ENCODE peak calls at places on chromosomes 1 and 21, in seven cellular contexts. One of them, this sample, is unnamed.

GRCh38 chr1:101112051-101112770 is 86.6 kb upstream of the DPH5 start:
- DNase-seq in cerebellar cortex: peak; percentile 12
- DNase-seq in Daoy: no peak
- DNase-seq in ELF-1: no peak
- DNase-seq in NCI-H2171 treated with DMSO at 0.1 percent for 48 hours: peak; percentile 77
- DNase-seq in mesendoderm: no peak
- DNase-seq in activated gamma-delta T cell treated with anti-CD3 and anti-CD28 coated beads, Interleukin-2, amount 50 U/mL, for 16 hours: peak; percentile 55
- DNase-seq in this sample: no peak

GRCh38 chr1:92410706-92411105 is 76.0 kb downstream of the GFI1 start:
- DNase-seq in cerebellar cortex: no peak
- DNase-seq in Daoy: no peak
- DNase-seq in ELF-1: no peak
- DNase-seq in NCI-H2171 treated with DMSO at 0.1 percent for 48 hours: no peak
- DNase-seq in mesendoderm: peak; percentile 19
- DNase-seq in activated gamma-delta T cell treated with anti-CD3 and anti-CD28 coated beads, Interleukin-2, amount 50 U/mL, for 16 hours: no peak
- DNase-seq in this sample: no peak

GRCh38 chr1:167997037-167997575 is 60.2 kb upstream of the MPC2 start:
- DNase-seq in cerebellar cortex: no peak
- DNase-seq in Daoy: no peak
- DNase-seq in ELF-1: no peak
- DNase-seq in NCI-H2171 treated with DMSO at 0.1 percent for 48 hours: no peak
- DNase-seq in mesendoderm: no peak
- DNase-seq in activated gamma-delta T cell treated with anti-CD3 and anti-CD28 coated beads, Interleukin-2, amount 50 U/mL, for 16 hours: no peak
- DNase-seq in this sample: no peak

GRCh38 chr1:17434591-17434990 is 4.9 kb downstream of the RCC2 start:
- DNase-seq in cerebellar cortex: no peak
- DNase-seq in Daoy: no peak
- DNase-seq in ELF-1: peak; percentile 56
- DNase-seq in NCI-H2171 treated with DMSO at 0.1 percent for 48 hours: no peak
- DNase-seq in mesendoderm: peak; percentile 80
- DNase-seq in activated gamma-delta T cell treated with anti-CD3 and anti-CD28 coated beads, Interleukin-2, amount 50 U/mL, for 16 hours: no peak
- DNase-seq in this sample: no peak

GRCh38 chr1:219945795-219946194 is 17.4 kb upstream of the SLC30A10 start:
- DNase-seq in cerebellar cortex: no peak
- DNase-seq in Daoy: no peak
- DNase-seq in ELF-1: no peak
- DNase-seq in NCI-H2171 treated with DMSO at 0.1 percent for 48 hours: no peak
- DNase-seq in mesendoderm: no peak
- DNase-seq in activated gamma-delta T cell treated with anti-CD3 and anti-CD28 coated beads, Interleukin-2, amount 50 U/mL, for 16 hours: no peak
- DNase-seq in this sample: no peak

GRCh38 chr1:119611701-119612113 is 36.4 kb downstream of the ZNF697 start:
- DNase-seq in cerebellar cortex: peak; percentile 54
- DNase-seq in Daoy: peak; percentile 77
- DNase-seq in ELF-1: peak; percentile 92
- DNase-seq in NCI-H2171 treated with DMSO at 0.1 percent for 48 hours: peak; percentile 57
- DNase-seq in mesendoderm: peak; percentile 82
- DNase-seq in activated gamma-delta T cell treated with anti-CD3 and anti-CD28 coated beads, Interleukin-2, amount 50 U/mL, for 16 hours: peak; percentile 15
- DNase-seq in this sample: peak; percentile 63

GRCh38 chr1:64513557-64513956 is 43.6 kb downstream of the CACHD1 start:
- DNase-seq in cerebellar cortex: no peak
- DNase-seq in Daoy: no peak
- DNase-seq in ELF-1: no peak
- DNase-seq in NCI-H2171 treated with DMSO at 0.1 percent for 48 hours: no peak
- DNase-seq in mesendoderm: no peak
- DNase-seq in activated gamma-delta T cell treated with anti-CD3 and anti-CD28 coated beads, Interleukin-2, amount 50 U/mL, for 16 hours: no peak
- DNase-seq in this sample: peak; percentile 58

GRCh38 chr21:42411197-42411869 is 7.6 kb downstream of the UBASH3A start:
- DNase-seq in cerebellar cortex: peak; percentile 8
- DNase-seq in Daoy: peak; percentile 54
- DNase-seq in ELF-1: no peak
- DNase-seq in NCI-H2171 treated with DMSO at 0.1 percent for 48 hours: no peak
- DNase-seq in mesendoderm: peak; percentile 64
- DNase-seq in activated gamma-delta T cell treated with anti-CD3 and anti-CD28 coated beads, Interleukin-2, amount 50 U/mL, for 16 hours: no peak
- DNase-seq in this sample: peak; percentile 61

GRCh38 chr1:67429011-67429527 is 1.1 kb downstream of the SERBP1 start:
- DNase-seq in cerebellar cortex: no peak
- DNase-seq in Daoy: peak; percentile 41
- DNase-seq in ELF-1: peak; percentile 19
- DNase-seq in NCI-H2171 treated with DMSO at 0.1 percent for 48 hours: peak; percentile 19
- DNase-seq in mesendoderm: no peak
- DNase-seq in activated gamma-delta T cell treated with anti-CD3 and anti-CD28 coated beads, Interleukin-2, amount 50 U/mL, for 16 hours: peak; percentile 17
- DNase-seq in this sample: peak; percentile 57

GRCh38 chr1:207030522-207031009 is 2.0 kb downstream of the C1orf116 start:
- DNase-seq in cerebellar cortex: no peak
- DNase-seq in Daoy: no peak
- DNase-seq in ELF-1: no peak
- DNase-seq in NCI-H2171 treated with DMSO at 0.1 percent for 48 hours: no peak
- DNase-seq in mesendoderm: peak; percentile 53
- DNase-seq in activated gamma-delta T cell treated with anti-CD3 and anti-CD28 coated beads, Interleukin-2, amount 50 U/mL, for 16 hours: no peak
- DNase-seq in this sample: no peak

GRCh38 chr1:150151291-150152181 is 1.8 kb downstream of the PLEKHO1 start:
- DNase-seq in cerebellar cortex: peak; percentile 39
- DNase-seq in Daoy: peak; percentile 35
- DNase-seq in ELF-1: no peak
- DNase-seq in NCI-H2171 treated with DMSO at 0.1 percent for 48 hours: no peak
- DNase-seq in mesendoderm: no peak
- DNase-seq in activated gamma-delta T cell treated with anti-CD3 and anti-CD28 coated beads, Interleukin-2, amount 50 U/mL, for 16 hours: peak; percentile 63
- DNase-seq in this sample: peak; percentile 14

GRCh38 chr21:40210251-40210650 is 343.0 kb downstream of the PCP4 start:
- DNase-seq in cerebellar cortex: no peak
- DNase-seq in Daoy: no peak
- DNase-seq in ELF-1: no peak
- DNase-seq in NCI-H2171 treated with DMSO at 0.1 percent for 48 hours: no peak
- DNase-seq in mesendoderm: no peak
- DNase-seq in activated gamma-delta T cell treated with anti-CD3 and anti-CD28 coated beads, Interleukin-2, amount 50 U/mL, for 16 hours: no peak
- DNase-seq in this sample: no peak

GRCh38 chr1:160925652-160926241 is 28.9 kb downstream of the ITLN2 start:
- DNase-seq in cerebellar cortex: peak; percentile 1
- DNase-seq in Daoy: peak; percentile 35
- DNase-seq in ELF-1: no peak
- DNase-seq in NCI-H2171 treated with DMSO at 0.1 percent for 48 hours: no peak
- DNase-seq in mesendoderm: no peak
- DNase-seq in activated gamma-delta T cell treated with anti-CD3 and anti-CD28 coated beads, Interleukin-2, amount 50 U/mL, for 16 hours: no peak
- DNase-seq in this sample: peak; percentile 37

GRCh38 chr1:28163496-28164120 is 12.9 kb downstream of the PTAFR start:
- DNase-seq in cerebellar cortex: peak; percentile 8
- DNase-seq in Daoy: no peak
- DNase-seq in ELF-1: peak; percentile 77
- DNase-seq in NCI-H2171 treated with DMSO at 0.1 percent for 48 hours: no peak
- DNase-seq in mesendoderm: peak; percentile 81
- DNase-seq in activated gamma-delta T cell treated with anti-CD3 and anti-CD28 coated beads, Interleukin-2, amount 50 U/mL, for 16 hours: no peak
- DNase-seq in this sample: no peak

GRCh38 chr21:38359090-38359489 is 102.3 kb downstream of the KCNJ15 start:
- DNase-seq in cerebellar cortex: no peak
- DNase-seq in Daoy: no peak
- DNase-seq in ELF-1: no peak
- DNase-seq in NCI-H2171 treated with DMSO at 0.1 percent for 48 hours: no peak
- DNase-seq in mesendoderm: no peak
- DNase-seq in activated gamma-delta T cell treated with anti-CD3 and anti-CD28 coated beads, Interleukin-2, amount 50 U/mL, for 16 hours: no peak
- DNase-seq in this sample: no peak

GRCh38 chr21:45303111-45303615 is 15.5 kb upstream of the POFUT2 start:
- DNase-seq in cerebellar cortex: no peak
- DNase-seq in Daoy: no peak
- DNase-seq in ELF-1: no peak
- DNase-seq in NCI-H2171 treated with DMSO at 0.1 percent for 48 hours: no peak
- DNase-seq in mesendoderm: no peak
- DNase-seq in activated gamma-delta T cell treated with anti-CD3 and anti-CD28 coated beads, Interleukin-2, amount 50 U/mL, for 16 hours: no peak
- DNase-seq in this sample: no peak

GRCh38 chr1:39130297-39130696 is 74.2 kb upstream of the MACF1 start:
- DNase-seq in cerebellar cortex: no peak
- DNase-seq in Daoy: peak; percentile 88
- DNase-seq in ELF-1: no peak
- DNase-seq in NCI-H2171 treated with DMSO at 0.1 percent for 48 hours: no peak
- DNase-seq in mesendoderm: no peak
- DNase-seq in activated gamma-delta T cell treated with anti-CD3 and anti-CD28 coated beads, Interleukin-2, amount 50 U/mL, for 16 hours: no peak
- DNase-seq in this sample: no peak

GRCh38 chr21:26815197-26815596 is 30.0 kb downstream of the ADAMTS1 start:
- DNase-seq in cerebellar cortex: no peak
- DNase-seq in Daoy: no peak
- DNase-seq in ELF-1: no peak
- DNase-seq in NCI-H2171 treated with DMSO at 0.1 percent for 48 hours: no peak
- DNase-seq in mesendoderm: no peak
- DNase-seq in activated gamma-delta T cell treated with anti-CD3 and anti-CD28 coated beads, Interleukin-2, amount 50 U/mL, for 16 hours: no peak
- DNase-seq in this sample: no peak

GRCh38 chr1:248811514-248812490 is 13.9 kb downstream of the SH3BP5L start:
- DNase-seq in cerebellar cortex: no peak
- DNase-seq in Daoy: no peak
- DNase-seq in ELF-1: no peak
- DNase-seq in NCI-H2171 treated with DMSO at 0.1 percent for 48 hours: no peak
- DNase-seq in mesendoderm: peak; percentile 50
- DNase-seq in activated gamma-delta T cell treated with anti-CD3 and anti-CD28 coated beads, Interleukin-2, amount 50 U/mL, for 16 hours: no peak
- DNase-seq in this sample: no peak

GRCh38 chr1:222329493-222330045 is 218.3 kb downstream of the HHIPL2 start:
- DNase-seq in cerebellar cortex: no peak
- DNase-seq in Daoy: no peak
- DNase-seq in ELF-1: no peak
- DNase-seq in NCI-H2171 treated with DMSO at 0.1 percent for 48 hours: no peak
- DNase-seq in mesendoderm: peak; percentile 71
- DNase-seq in activated gamma-delta T cell treated with anti-CD3 and anti-CD28 coated beads, Interleukin-2, amount 50 U/mL, for 16 hours: no peak
- DNase-seq in this sample: peak; percentile 25

GRCh38 chr1:109901508-109902145 is 9.0 kb upstream of the CSF1 start:
- DNase-seq in cerebellar cortex: no peak
- DNase-seq in Daoy: peak; percentile 72
- DNase-seq in ELF-1: no peak
- DNase-seq in NCI-H2171 treated with DMSO at 0.1 percent for 48 hours: no peak
- DNase-seq in mesendoderm: no peak
- DNase-seq in activated gamma-delta T cell treated with anti-CD3 and anti-CD28 coated beads, Interleukin-2, amount 50 U/mL, for 16 hours: no peak
- DNase-seq in this sample: peak; percentile 11

GRCh38 chr1:234599617-234600417 is 10.2 kb downstream of the IRF2BP2 start:
- DNase-seq in cerebellar cortex: peak; percentile 79
- DNase-seq in Daoy: peak; percentile 94
- DNase-seq in ELF-1: peak; percentile 95
- DNase-seq in NCI-H2171 treated with DMSO at 0.1 percent for 48 hours: peak; percentile 94
- DNase-seq in mesendoderm: peak; percentile 93
- DNase-seq in activated gamma-delta T cell treated with anti-CD3 and anti-CD28 coated beads, Interleukin-2, amount 50 U/mL, for 16 hours: peak; percentile 58
- DNase-seq in this sample: peak; percentile 99

GRCh38 chr1:199084293-199084692 is 445.5 kb downstream of the PTPRC start:
- DNase-seq in cerebellar cortex: no peak
- DNase-seq in Daoy: no peak
- DNase-seq in ELF-1: no peak
- DNase-seq in NCI-H2171 treated with DMSO at 0.1 percent for 48 hours: no peak
- DNase-seq in mesendoderm: peak; percentile 13
- DNase-seq in activated gamma-delta T cell treated with anti-CD3 and anti-CD28 coated beads, Interleukin-2, amount 50 U/mL, for 16 hours: no peak
- DNase-seq in this sample: peak; percentile 87

GRCh38 chr1:246005067-246005466 is 502.0 kb downstream of the SMYD3 start:
- DNase-seq in cerebellar cortex: no peak
- DNase-seq in Daoy: peak; percentile 87
- DNase-seq in ELF-1: no peak
- DNase-seq in NCI-H2171 treated with DMSO at 0.1 percent for 48 hours: no peak
- DNase-seq in mesendoderm: no peak
- DNase-seq in activated gamma-delta T cell treated with anti-CD3 and anti-CD28 coated beads, Interleukin-2, amount 50 U/mL, for 16 hours: no peak
- DNase-seq in this sample: peak; percentile 14

GRCh38 chr1:35555601-35556477 is 1.4 kb downstream of the KIAA0319L start:
- DNase-seq in cerebellar cortex: no peak
- DNase-seq in Daoy: peak; percentile 60
- DNase-seq in ELF-1: no peak
- DNase-seq in NCI-H2171 treated with DMSO at 0.1 percent for 48 hours: peak; percentile 82
- DNase-seq in mesendoderm: no peak
- DNase-seq in activated gamma-delta T cell treated with anti-CD3 and anti-CD28 coated beads, Interleukin-2, amount 50 U/mL, for 16 hours: no peak
- DNase-seq in this sample: peak; percentile 98

GRCh38 chr1:14782741-14783591 is 184.5 kb downstream of the KAZN start:
- DNase-seq in cerebellar cortex: peak; percentile 70
- DNase-seq in Daoy: peak; percentile 19
- DNase-seq in ELF-1: peak; percentile 25
- DNase-seq in NCI-H2171 treated with DMSO at 0.1 percent for 48 hours: no peak
- DNase-seq in mesendoderm: peak; percentile 94
- DNase-seq in activated gamma-delta T cell treated with anti-CD3 and anti-CD28 coated beads, Interleukin-2, amount 50 U/mL, for 16 hours: no peak
- DNase-seq in this sample: peak; percentile 25

GRCh38 chr1:176119549-176119948 is 87.5 kb downstream of the COP1 start:
- DNase-seq in cerebellar cortex: no peak
- DNase-seq in Daoy: no peak
- DNase-seq in ELF-1: no peak
- DNase-seq in NCI-H2171 treated with DMSO at 0.1 percent for 48 hours: peak; percentile 14
- DNase-seq in mesendoderm: peak; percentile 35
- DNase-seq in activated gamma-delta T cell treated with anti-CD3 and anti-CD28 coated beads, Interleukin-2, amount 50 U/mL, for 16 hours: no peak
- DNase-seq in this sample: peak; percentile 32

GRCh38 chr1:231600461-231600976 is 26.1 kb upstream of the DISC1 start:
- DNase-seq in cerebellar cortex: no peak
- DNase-seq in Daoy: no peak
- DNase-seq in ELF-1: no peak
- DNase-seq in NCI-H2171 treated with DMSO at 0.1 percent for 48 hours: no peak
- DNase-seq in mesendoderm: no peak
- DNase-seq in activated gamma-delta T cell treated with anti-CD3 and anti-CD28 coated beads, Interleukin-2, amount 50 U/mL, for 16 hours: no peak
- DNase-seq in this sample: no peak

GRCh38 chr1:178543291-178543609 is 30.3 kb downstream of the TEX35 start:
- DNase-seq in cerebellar cortex: no peak
- DNase-seq in Daoy: no peak
- DNase-seq in ELF-1: no peak
- DNase-seq in NCI-H2171 treated with DMSO at 0.1 percent for 48 hours: no peak
- DNase-seq in mesendoderm: no peak
- DNase-seq in activated gamma-delta T cell treated with anti-CD3 and anti-CD28 coated beads, Interleukin-2, amount 50 U/mL, for 16 hours: no peak
- DNase-seq in this sample: no peak

GRCh38 chr1:62725255-62725654 is 37.1 kb upstream of the DOCK7 start:
- DNase-seq in cerebellar cortex: no peak
- DNase-seq in Daoy: no peak
- DNase-seq in ELF-1: no peak
- DNase-seq in NCI-H2171 treated with DMSO at 0.1 percent for 48 hours: no peak
- DNase-seq in mesendoderm: no peak
- DNase-seq in activated gamma-delta T cell treated with anti-CD3 and anti-CD28 coated beads, Interleukin-2, amount 50 U/mL, for 16 hours: no peak
- DNase-seq in this sample: no peak

This sample was measured in NCI-H69.